ENCODE peak calls at places on chromosomes 7 and 10, in nine cellular contexts. A is HL-60, S is HFFc6, Z is nephron progenitor cell, P is upper lobe of right lung, O is choroid plexus epithelial cell, N is bronchial epithelial cell, K is osteocyte, V is H9. Y is an unnamed sample.

GRCh38 chr10:112526130-112526529 is 79.1 kb downstream of the VTI1A start:
- DNase-seq in A (no peak), K (no peak), P (no peak), O (no peak), V (no peak), N (peak), S (peak), Z (no peak), Y (no peak)

GRCh38 chr7:45001138-45001694 is 1.2 kb downstream of the CCM2 start:
- DNase-seq in N (peak), V (peak), O (no peak), K (no peak), Z (no peak), A (no peak), P (peak), S (no peak), Y (no peak)

GRCh38 chr10:62582804-62583208 is 208.6 kb downstream of the ZNF365 start:
- DNase-seq in S (peak), Z (no peak), O (peak), N (peak), P (peak), V (no peak), K (peak), A (no peak), Y (no peak)

GRCh38 chr7:125061776-125062397 is 132.3 kb upstream of the POT1 start:
- DNase-seq in N (peak), P (no peak), S (no peak), Z (no peak), A (no peak), V (no peak), O (peak), K (no peak), Y (no peak)

GRCh38 chr7:135748770-135749169 is at the start of gene FAM180A:
- DNase-seq in V (no peak), S (peak), P (no peak), O (no peak), A (no peak), N (peak), Z (no peak), K (no peak), Y (no peak)

GRCh38 chr10:124732931-124733536 is 11.1 kb downstream of the FAM53B start:
- DNase-seq in A (no peak), V (peak), O (peak), K (no peak), S (no peak), Z (no peak), N (peak), P (peak), Y (no peak)

GRCh38 chr7:8217200-8218068 is 44.5 kb downstream of the ICA1 start:
- DNase-seq in P (no peak), K (no peak), S (peak), A (peak), Z (peak), O (peak), N (peak), V (no peak), Y (no peak)

GRCh38 chr7:144937199-144937598 is 101.3 kb upstream of the TPK1 start:
- DNase-seq in V (no peak), Z (no peak), A (no peak), P (no peak), S (no peak), N (no peak), K (no peak), O (no peak), Y (no peak)

GRCh38 chr7:108308276-108308675 is 148.0 kb downstream of the NRCAM start:
- DNase-seq in Z (no peak), O (peak), N (no peak), P (no peak), A (no peak), S (no peak), K (no peak), V (no peak), Y (no peak)

GRCh38 chr10:49595003-49595712 is 15.0 kb upstream of the SLC18A3 start:
- DNase-seq in A (no peak), N (no peak), V (no peak), O (no peak), S (no peak), P (no peak), K (peak), Z (no peak), Y (no peak)

GRCh38 chr10:116001266-116001857 is 271.6 kb downstream of the GFRA1 start:
- DNase-seq in K (no peak), N (no peak), Z (peak), A (no peak), V (no peak), S (no peak), O (peak), P (no peak), Y (no peak)

GRCh38 chr7:16753102-16753931 is at the start of gene TSPAN13:
- DNase-seq in V (peak), Z (peak), P (peak), S (peak), A (peak), O (peak), N (peak), K (peak), Y (no peak)

GRCh38 chr7:55360486-55360885 is 4.7 kb upstream of the LANCL2 start:
- DNase-seq in O (no peak), A (no peak), V (no peak), P (no peak), K (no peak), N (no peak), Z (no peak), S (no peak), Y (no peak)

GRCh38 chr10:119859422-119860258 is 13.0 kb downstream of the MCMBP start:
- DNase-seq in S (peak), V (no peak), K (no peak), O (peak), A (no peak), Z (no peak), N (peak), P (no peak), Y (no peak)

GRCh38 chr10:78065616-78066410 is 32.1 kb downstream of the RPS24 start:
- DNase-seq in A (no peak), P (no peak), S (no peak), N (no peak), Z (no peak), V (no peak), K (no peak), O (no peak), Y (no peak)

GRCh38 chr10:30970760-30971460 is 60.8 kb downstream of the ZNF438 start:
- DNase-seq in V (no peak), O (peak), Z (no peak), P (no peak), K (no peak), S (no peak), A (no peak), N (no peak), Y (no peak)

GRCh38 chr10:125928928-125929585 is 32.7 kb downstream of the FANK1 start:
- DNase-seq in V (no peak), K (no peak), Z (no peak), N (no peak), A (no peak), P (no peak), O (no peak), S (no peak), Y (no peak)

GRCh38 chr10:48503293-48503911 is 101.5 kb downstream of the ARHGAP22 start:
- DNase-seq in V (no peak), P (no peak), Z (no peak), O (no peak), A (no peak), S (no peak), N (no peak), K (peak), Y (no peak)

GRCh38 chr10:60731134-60731883 is 47.0 kb upstream of the CDK1 start:
- DNase-seq in Z (no peak), A (no peak), V (no peak), S (no peak), P (no peak), N (peak), K (no peak), O (peak), Y (no peak)

GRCh38 chr7:47408675-47409074 is 173.2 kb downstream of the TNS3 start:
- DNase-seq in N (no peak), A (no peak), V (no peak), K (no peak), S (no peak), Z (no peak), O (no peak), P (no peak), Y (no peak)

GRCh38 chr7:143884978-143885559 is 16.9 kb downstream of the TCAF1 start:
- DNase-seq in O (peak), S (peak), K (peak), P (no peak), A (no peak), Z (peak), N (no peak), V (peak), Y (no peak)

GRCh38 chr7:31487071-31487470 is 26.8 kb upstream of the ITPRID1 start:
- DNase-seq in O (no peak), P (no peak), Z (no peak), V (no peak), S (no peak), K (no peak), N (no peak), A (no peak), Y (no peak)

GRCh38 chr7:112411186-112411795 is 39.0 kb upstream of the IFRD1 start:
- DNase-seq in Z (no peak), A (no peak), N (peak), P (no peak), V (no peak), O (peak), S (peak), K (no peak), Y (no peak)

GRCh38 chr10:119149157-119149556 is 16.4 kb downstream of the SFXN4 start:
- DNase-seq in Z (no peak), K (no peak), O (no peak), S (no peak), V (no peak), A (no peak), N (no peak), P (no peak), Y (no peak)

GRCh38 chr7:24227603-24228359 is 56.2 kb upstream of the NPY start:
- DNase-seq in A (peak), V (no peak), K (no peak), P (no peak), S (no peak), N (no peak), Z (no peak), O (no peak), Y (no peak)

GRCh38 chr10:101052285-101052684 is 9.5 kb upstream of the KAZALD1 start:
- DNase-seq in Z (no peak), A (no peak), O (peak), P (peak), S (peak), N (peak), V (no peak), K (no peak), Y (no peak)

GRCh38 chr10:86368046-86368445 is 1.5 kb upstream of the GRID1 start:
- DNase-seq in P (peak), V (peak), N (no peak), Z (no peak), K (no peak), S (no peak), A (no peak), O (no peak), Y (no peak)

GRCh38 chr10:71435571-71436267 is 39.0 kb downstream of the CDH23 start:
- DNase-seq in S (no peak), P (no peak), V (peak), N (no peak), Z (no peak), K (peak), O (no peak), A (no peak), Y (no peak)

GRCh38 chr10:641149-642010 is 48.1 kb downstream of the DIP2C start:
- DNase-seq in V (no peak), Z (no peak), P (peak), K (no peak), O (no peak), A (no peak), S (no peak), N (no peak), Y (no peak)

GRCh38 chr10:642186-642890 is 47.1 kb downstream of the DIP2C start:
- DNase-seq in S (no peak), P (peak), K (no peak), O (no peak), N (no peak), A (no peak), Z (no peak), V (no peak), Y (no peak)

GRCh38 chr10:644076-644942 is 45.2 kb downstream of the DIP2C start:
- DNase-seq in N (no peak), S (no peak), K (no peak), Z (no peak), P (peak), A (no peak), O (no peak), V (peak), Y (no peak)

GRCh38 chr10:646118-646524 is 43.3 kb downstream of the DIP2C start:
- DNase-seq in V (no peak), S (no peak), N (no peak), Z (no peak), K (no peak), A (no peak), O (no peak), P (peak), Y (no peak)

DNA sequence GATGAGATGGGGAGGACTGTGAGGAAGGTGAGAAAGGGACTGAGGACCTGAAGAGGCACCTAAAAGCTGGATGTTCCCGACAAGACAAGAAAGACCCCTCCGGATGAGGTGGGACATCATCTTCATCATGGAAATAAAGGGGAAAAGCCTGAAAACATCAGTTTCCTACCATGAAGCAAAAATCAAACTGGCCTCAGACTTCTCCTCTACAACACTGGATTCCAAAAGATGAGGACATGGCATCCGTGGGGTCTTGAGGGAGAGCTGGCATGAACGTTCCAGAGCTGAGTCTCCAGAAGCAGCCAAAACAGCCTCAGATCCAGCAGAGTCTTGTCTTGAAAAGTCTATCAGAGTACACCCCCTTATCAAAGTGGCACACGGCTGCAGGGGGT is 44.5 kb downstream of the DIP2C start:
- DNase-seq in V (no peak), P (no peak), O (no peak), S (no peak), Z (no peak), N (no peak), A (no peak), K (no peak), Y (no peak)
- TF ChIP-seq CTCF in V (no peak), P (no peak), O (no peak), S (no peak), Z (no peak), N (no peak), A (no peak), K (no peak), Y (no peak)

GRCh38 chr7:42833411-42833810 is 78.5 kb downstream of the C7orf25 start:
- DNase-seq in K (no peak), V (no peak), O (no peak), A (no peak), N (no peak), S (no peak), Z (no peak), P (no peak), Y (no peak)

GRCh38 chr7:42832672-42833071 is 79.2 kb downstream of the C7orf25 start:
- DNase-seq in N (peak), K (no peak), O (no peak), A (no peak), S (no peak), P (no peak), V (no peak), Z (no peak), Y (no peak)

GRCh38 chr7:42831953-42832522 is 79.8 kb downstream of the C7orf25 start:
- DNase-seq in K (no peak), A (no peak), S (no peak), O (no peak), V (no peak), P (no peak), N (no peak), Z (no peak), Y (no peak)

GRCh38 chr7:42831051-42831952 is 80.6 kb downstream of the C7orf25 start:
- DNase-seq in A (peak), N (peak), Z (peak), S (no peak), P (peak), K (no peak), O (peak), V (peak), Y (no peak)
- TF ChIP-seq CTCF in A (no peak), N (peak), Z (peak), S (peak), P (peak), K (peak), O (peak), V (peak), Y (no peak)

GRCh38 chr10:121165276-121165675 is 314.1 kb downstream of the WDR11 start:
- DNase-seq in V (no peak), P (no peak), Z (no peak), O (no peak), K (no peak), S (no peak), N (peak), A (no peak), Y (no peak)

GRCh38 chr10:121171825-121172224 is 320.7 kb downstream of the WDR11 start:
- DNase-seq in O (no peak), S (no peak), K (no peak), V (no peak), P (no peak), Z (no peak), A (no peak), N (no peak), Y (no peak)

GRCh38 chr10:121169406-121169805 is 318.2 kb downstream of the WDR11 start:
- DNase-seq in P (no peak), A (no peak), Z (no peak), V (no peak), N (no peak), K (no peak), S (no peak), O (no peak), Y (no peak)

GRCh38 chr10:121167534-121168243 is 316.5 kb downstream of the WDR11 start:
- DNase-seq in N (peak), V (no peak), P (no peak), O (no peak), Z (no peak), K (no peak), A (no peak), S (no peak), Y (no peak)

GRCh38 chr10:121168513-121169216 is 317.5 kb downstream of the WDR11 start:
- DNase-seq in K (no peak), Z (no peak), V (peak), P (no peak), N (no peak), O (no peak), S (no peak), A (no peak), Y (no peak)
- TF ChIP-seq CTCF in K (no peak), Z (no peak), V (peak), P (no peak), N (peak), O (no peak), S (no peak), A (no peak), Y (no peak)

DNA sequence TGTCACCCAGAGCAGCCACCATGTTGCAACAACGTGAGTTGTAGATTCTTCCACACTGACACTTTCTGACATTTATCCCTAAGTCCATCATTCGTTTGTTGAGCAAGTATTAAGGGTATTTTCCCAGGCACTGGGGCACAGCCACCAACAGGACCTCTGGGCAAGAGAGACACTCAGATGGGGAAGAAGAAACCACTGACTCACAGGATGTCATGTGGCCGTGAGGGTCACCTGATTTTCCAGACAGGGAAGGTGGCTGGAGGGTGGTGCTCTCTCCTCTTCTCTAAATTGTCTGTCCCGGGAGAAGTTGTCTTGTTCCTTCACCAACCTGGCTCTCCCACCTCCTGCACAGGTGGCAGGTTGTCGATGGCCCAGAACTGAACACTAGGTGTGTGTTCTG is 51.7 kb upstream of the PPIF start:
- DNase-seq in Z (no peak), O (no peak), P (no peak), S (no peak), N (no peak), A (peak), V (no peak), K (no peak), Y (peak)
- TF ChIP-seq CTCF in Z (no peak), O (no peak), P (no peak), S (no peak), N (no peak), A (no peak), V (no peak), K (no peak), Y (no peak)